ENCODE peak calls at places on chromosomes 3 and 15, in five cellular contexts. I is A549, M is IMR-90, A is GM12878, O is K562. D is an unnamed sample.
A peak's percentile ranks its signal among the peaks of the same experiment; 100 is the strongest.

GRCh38 chr15:74238984-74239645 is 3.0 kb downstream of the CCDC33 start:
- DNase-seq in I (no peak), M (no peak), A (no peak), O (no peak), D (peak; percentile 48)

GRCh38 chr15:39777497-39777896 is 5.1 kb downstream of the FSIP1 start:
- DNase-seq in I (no peak), M (peak; percentile 44), A (no peak), O (no peak), D (no peak)

GRCh38 chr3:102206506-102207145 is 228.2 kb upstream of the ZPLD1 start:
- DNase-seq in I (no peak), M (peak; percentile 79), A (no peak), O (no peak), D (no peak)

GRCh38 chr3:9600597-9600996 is 47.0 kb upstream of the LHFPL4 start:
- DNase-seq in I (no peak), M (no peak), A (no peak), O (no peak), D (peak; percentile 73)

GRCh38 chr3:151873433-151873832 is at the start of gene SUCNR1:
- DNase-seq in I (no peak), M (no peak), A (no peak), O (no peak), D (no peak)

GRCh38 chr3:48507256-48508061 is 3.5 kb upstream of the SHISA5 start:
- DNase-seq in I (peak; percentile 79), M (peak; percentile 67), A (no peak), O (peak; percentile 31), D (peak; percentile 86)

GRCh38 chr3:189588061-189588817 is 43.0 kb upstream of the TP63 start:
- DNase-seq in I (peak; percentile 1), M (peak; percentile 28), A (no peak), O (no peak), D (no peak)

GRCh38 chr3:79878697-79879096 is 110.9 kb upstream of the ROBO1 start:
- DNase-seq in I (no peak), M (no peak), A (no peak), O (no peak), D (no peak)

GRCh38 chr3:137925080-137925479 is 84.9 kb upstream of the CLDN18 start:
- DNase-seq in I (no peak), M (no peak), A (no peak), O (no peak), D (no peak)

GRCh38 chr3:188446014-188446413 is 292.1 kb downstream of the LPP start:
- DNase-seq in I (no peak), M (no peak), A (peak; percentile 70), O (no peak), D (no peak)

GRCh38 chr15:92884813-92885461 is 15.2 kb upstream of the CHD2 start:
- DNase-seq in I (no peak), M (peak; percentile 28), A (no peak), O (no peak), D (no peak)

GRCh38 chr3:146969356-146969755 is 364.2 kb upstream of the PLSCR5 start:
- DNase-seq in I (no peak), M (peak; percentile 13), A (no peak), O (no peak), D (no peak)

GRCh38 chr3:61813656-61814055 is 252.3 kb downstream of the PTPRG start:
- DNase-seq in I (no peak), M (peak; percentile 51), A (no peak), O (no peak), D (no peak)

GRCh38 chr15:91865903-91866302 is 12.4 kb downstream of the SLCO3A1 start:
- DNase-seq in I (no peak), M (peak; percentile 40), A (no peak), O (no peak), D (no peak)

GRCh38 chr3:64327039-64327804 is 102.0 kb upstream of the PRICKLE2 start:
- DNase-seq in I (no peak), M (no peak), A (no peak), O (peak; percentile 6), D (no peak)

GRCh38 chr3:41265823-41266273 is 66.5 kb downstream of the CTNNB1 start:
- DNase-seq in I (no peak), M (peak; percentile 90), A (no peak), O (no peak), D (peak; percentile 28)

GRCh38 chr15:85089929-85090597 is 108.4 kb downstream of the PDE8A start:
- DNase-seq in I (no peak), M (no peak), A (no peak), O (no peak), D (peak; percentile 17)

GRCh38 chr3:45437388-45437787 is 49.0 kb downstream of the LARS2 start:
- DNase-seq in I (no peak), M (peak; percentile 11), A (no peak), O (no peak), D (no peak)
- TF ChIP-seq RCOR1 in I (no peak), M (no peak), A (no peak), O (no peak), D (no peak)

DNA sequence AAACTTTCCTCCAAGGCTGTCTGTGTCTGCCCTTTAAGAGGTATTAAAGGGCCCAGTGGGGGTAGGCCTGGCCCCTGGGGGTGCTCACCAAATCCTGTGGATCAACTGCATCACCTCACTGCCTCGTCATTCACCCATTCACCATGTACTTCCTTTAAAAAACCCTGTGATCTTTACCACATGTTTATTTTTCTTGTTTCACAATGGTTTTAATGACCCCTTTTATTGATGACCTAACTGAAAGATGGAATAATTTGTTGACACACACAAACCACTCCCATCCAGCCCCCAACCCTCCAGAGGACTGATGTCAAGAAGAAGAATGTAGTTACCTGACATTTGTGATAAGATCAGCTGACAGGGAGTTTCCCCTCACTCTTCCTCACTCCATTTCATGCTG is 40.8 kb downstream of the KCNAB1 start:
- DNase-seq in I (no peak), M (peak; percentile 17), A (no peak), O (no peak), D (no peak)
- TF ChIP-seq RCOR1 in I (no peak), M (no peak), A (no peak), O (no peak), D (no peak)

DNA sequence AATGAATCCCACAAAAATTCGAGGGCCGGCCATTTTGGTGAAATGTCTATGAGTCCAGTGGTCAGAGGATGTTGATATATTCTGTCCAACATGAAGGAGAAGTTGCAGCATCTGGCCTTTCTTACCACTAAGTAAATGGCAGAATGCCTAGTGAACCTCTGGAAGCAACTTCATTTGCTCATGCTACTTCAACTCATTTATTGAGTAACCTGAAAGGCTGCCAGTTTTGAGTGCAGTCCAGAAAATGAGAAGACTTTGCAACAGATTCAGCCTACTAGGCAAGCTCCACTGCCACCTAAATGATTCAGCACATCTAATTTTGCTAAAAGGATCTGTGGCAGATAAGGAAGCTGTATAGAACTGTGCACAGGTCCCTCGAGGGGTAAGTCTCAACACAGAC is 265.0 kb downstream of the OPA1 start:
- DNase-seq in I (no peak), M (peak; percentile 89), A (no peak), O (no peak), D (no peak)
- TF ChIP-seq RCOR1 in I (no peak), M (no peak), A (no peak), O (no peak), D (no peak)

GRCh38 chr3:113495035-113495434 is 19.9 kb downstream of the SPICE1 start:
- DNase-seq in I (no peak), M (peak; percentile 44), A (no peak), O (no peak), D (no peak)
- TF ChIP-seq RCOR1 in I (no peak), M (no peak), A (no peak), O (no peak), D (no peak)

GRCh38 chr3:153980252-153980590 is 141.0 kb upstream of the ARHGEF26 start:
- DNase-seq in I (no peak), M (no peak), A (no peak), O (peak; percentile 11), D (no peak)
- TF ChIP-seq RCOR1 in I (no peak), M (no peak), A (no peak), O (no peak), D (no peak)

DNA sequence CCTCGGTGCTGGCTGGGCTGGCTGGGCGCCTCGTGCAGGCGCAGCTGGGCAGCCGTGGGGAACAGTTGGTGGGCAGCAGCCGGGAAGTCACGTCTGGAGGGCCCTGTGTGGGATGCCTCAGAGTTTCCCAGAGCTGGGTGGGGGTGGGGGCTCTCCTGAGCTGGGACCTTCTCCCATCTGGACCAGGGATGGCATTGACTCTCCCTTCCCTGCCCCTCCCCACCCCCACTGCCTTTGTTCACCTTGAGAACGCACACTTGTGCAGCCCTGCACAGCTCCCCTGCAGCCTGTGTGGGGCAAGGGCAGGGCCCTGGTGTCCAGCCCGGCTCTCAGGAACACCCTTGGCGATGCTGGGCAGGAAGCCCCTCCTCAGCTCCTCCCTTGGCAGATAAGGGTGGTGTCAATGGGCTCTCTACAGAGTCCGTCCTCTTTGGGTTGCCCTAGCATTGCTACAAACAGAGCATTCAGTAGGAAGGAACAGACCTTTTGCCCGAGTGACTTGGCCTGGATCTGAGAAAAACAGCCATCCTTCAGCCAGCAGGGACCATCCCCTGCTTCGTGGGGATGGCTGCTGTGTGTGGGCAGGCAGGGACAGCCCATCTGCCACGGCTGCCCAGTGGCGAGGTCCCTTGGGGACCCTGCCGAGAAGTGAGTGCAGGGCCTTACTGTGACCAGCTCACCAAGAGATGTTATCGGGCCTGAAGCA is 25.5 kb upstream of the KLF13 start:
- DNase-seq in I (no peak), M (no peak), A (no peak), O (no peak), D (peak; percentile 93)
- TF ChIP-seq RCOR1 in I (no peak), M (no peak), A (no peak), O (no peak), D (peak; percentile 71)

GRCh38 chr3:58355174-58355573 is 22.5 kb downstream of the PXK start:
- DNase-seq in I (no peak), M (no peak), A (no peak), O (no peak), D (no peak)
- TF ChIP-seq RCOR1 in I (no peak), M (no peak), A (no peak), O (no peak), D (no peak)

D was measured in SK-N-SH.